ENCODE peak calls at places on chromosomes 1 and 21, in seven cellular contexts. S, V, M, I, H, R and L are unnamed samples.

GRCh38 chr21:35222541-35222941 is 173.4 kb upstream of the RUNX1 start:
- DNase-seq in S (peak), V (peak), M (no peak), I (peak), H (peak), R (no peak), L (no peak)

GRCh38 chr1:203791498-203791897 is 3.9 kb upstream of the ZBED6 start:
- DNase-seq in S (no peak), V (no peak), M (no peak), I (no peak), H (no peak), R (no peak), L (no peak)

GRCh38 chr1:116921301-116921885 is 11.7 kb downstream of the PTGFRN start:
- DNase-seq in S (no peak), V (no peak), M (no peak), I (no peak), H (no peak), R (no peak), L (no peak)

GRCh38 chr21:38434913-38435533 is 63.3 kb downstream of the ERG start:
- DNase-seq in S (no peak), V (no peak), M (no peak), I (no peak), H (no peak), R (peak), L (no peak)

GRCh38 chr1:41649445-41650175 is 165.1 kb upstream of the EDN2 start:
- DNase-seq in S (no peak), V (no peak), M (no peak), I (no peak), H (no peak), R (no peak), L (no peak)

GRCh38 chr1:8510041-8510823 is 192.3 kb downstream of the SLC45A1 start:
- DNase-seq in S (no peak), V (peak), M (no peak), I (no peak), H (peak), R (peak), L (peak)

GRCh38 chr1:209057083-209057482 is 526.4 kb upstream of the CAMK1G start:
- DNase-seq in S (no peak), V (no peak), M (no peak), I (no peak), H (no peak), R (no peak), L (no peak)

GRCh38 chr1:3778590-3779264 is 6.2 kb downstream of the SMIM1 start:
- DNase-seq in S (no peak), V (no peak), M (no peak), I (no peak), H (no peak), R (no peak), L (no peak)

GRCh38 chr1:164581762-164582161 is 22.8 kb downstream of the PBX1 start:
- DNase-seq in S (no peak), V (no peak), M (no peak), I (no peak), H (no peak), R (no peak), L (no peak)

GRCh38 chr1:10958614-10959013 is 53.8 kb upstream of the TARDBP start:
- DNase-seq in S (no peak), V (no peak), M (no peak), I (no peak), H (no peak), R (no peak), L (no peak)

GRCh38 chr21:17848228-17848627 is 29.1 kb upstream of the C21orf91 start:
- DNase-seq in S (peak), V (no peak), M (no peak), I (no peak), H (no peak), R (peak), L (peak)

GRCh38 chr1:177830531-177830930 is 139.3 kb downstream of the SEC16B start:
- DNase-seq in S (no peak), V (no peak), M (no peak), I (no peak), H (no peak), R (no peak), L (no peak)

GRCh38 chr1:86705633-86705985 is 1.2 kb downstream of the SH3GLB1 start:
- DNase-seq in S (no peak), V (no peak), M (no peak), I (no peak), H (no peak), R (peak), L (no peak)

GRCh38 chr1:2204384-2205190 is 10.0 kb upstream of the FAAP20 start:
- DNase-seq in S (peak), V (no peak), M (no peak), I (peak), H (no peak), R (peak), L (peak)

GRCh38 chr1:31400393-31400792 is 12.6 kb upstream of the SERINC2 start:
- DNase-seq in S (no peak), V (no peak), M (no peak), I (no peak), H (no peak), R (peak), L (no peak)

GRCh38 chr1:11938722-11939526 is 4.4 kb downstream of the PLOD1 start:
- DNase-seq in S (no peak), V (no peak), M (no peak), I (no peak), H (no peak), R (no peak), L (no peak)

GRCh38 chr1:208203127-208203847 is 40.9 kb downstream of the PLXNA2 start:
- DNase-seq in S (no peak), V (no peak), M (no peak), I (no peak), H (no peak), R (peak), L (no peak)

GRCh38 chr1:40944326-40944725 is 35.2 kb upstream of the CTPS1 start:
- DNase-seq in S (no peak), V (no peak), M (no peak), I (no peak), H (no peak), R (peak), L (no peak)

GRCh38 chr1:82492168-82492567 is 691.4 kb downstream of the ADGRL2 start:
- DNase-seq in S (no peak), V (no peak), M (no peak), I (no peak), H (no peak), R (peak), L (no peak)

GRCh38 chr1:37040773-37041172 is 6.5 kb upstream of the GRIK3 start:
- DNase-seq in S (no peak), V (no peak), M (no peak), I (no peak), H (no peak), R (no peak), L (no peak)

GRCh38 chr1:235758931-235759330 is 107.8 kb downstream of the LYST start:
- DNase-seq in S (no peak), V (no peak), M (no peak), I (no peak), H (no peak), R (no peak), L (no peak)

GRCh38 chr1:245396615-245397014 is 241.8 kb downstream of the KIF26B start:
- DNase-seq in S (no peak), V (no peak), M (no peak), I (no peak), H (no peak), R (no peak), L (no peak)

GRCh38 chr1:240462766-240463410 is 149.1 kb downstream of the GREM2 start:
- DNase-seq in S (no peak), V (no peak), M (no peak), I (no peak), H (no peak), R (no peak), L (no peak)

GRCh38 chr1:20373286-20373685 is 82.6 kb downstream of the VWA5B1 start:
- DNase-seq in S (no peak), V (peak), M (no peak), I (no peak), H (no peak), R (no peak), L (no peak)

GRCh38 chr1:231318568-231318967 is 19.1 kb downstream of the EXOC8 start:
- DNase-seq in S (no peak), V (no peak), M (no peak), I (no peak), H (no peak), R (no peak), L (no peak)

GRCh38 chr21:46662765-46663500 is 27.5 kb downstream of the PRMT2 start:
- DNase-seq in S (no peak), V (no peak), M (no peak), I (no peak), H (no peak), R (no peak), L (no peak)

GRCh38 chr1:54792686-54793282 is 8.3 kb downstream of the TTC22 start:
- DNase-seq in S (no peak), V (no peak), M (no peak), I (no peak), H (no peak), R (no peak), L (no peak)

GRCh38 chr1:179883739-179884138 is 1.7 kb downstream of the TOR1AIP1 start:
- DNase-seq in S (peak), V (peak), M (peak), I (no peak), H (peak), R (no peak), L (peak)

GRCh38 chr21:20999567-21000169 is 1.5 kb downstream of the NCAM2 start:
- DNase-seq in S (no peak), V (peak), M (no peak), I (peak), H (peak), R (peak), L (peak)